ENCODE peak calls at places on chromosome 17, in six cellular contexts. Q is tibial nerve; F is fibroblast of gingiva; H is NCI-H2029; S is effector CD8-positive, alpha-beta T cell; T is MCF 10A. K is an unnamed sample.

GRCh38 chr17:7862692-7863437 is 5.1 kb downstream of the CYB5D1 start:
- DNase-seq in Q (peak; percentile 26), F (peak; percentile 23), H (no peak), S (peak; percentile 67), T (peak; percentile 62), K (no peak)

GRCh38 chr17:50249887-50250286 is 24.4 kb upstream of the TMEM92 start:
- DNase-seq in Q (no peak), F (no peak), H (no peak), S (no peak), T (no peak), K (no peak)

GRCh38 chr17:56165017-56165720 is 11.9 kb downstream of the ANKFN1 start:
- DNase-seq in Q (no peak), F (peak; percentile 55), H (no peak), S (no peak), T (no peak), K (no peak)

GRCh38 chr17:4738136-4739121 is 1.2 kb upstream of the ZMYND15 start:
- DNase-seq in Q (no peak), F (no peak), H (no peak), S (no peak), T (peak; percentile 45), K (no peak)

GRCh38 chr17:63178530-63178929 is 212.5 kb downstream of the TANC2 start:
- DNase-seq in Q (no peak), F (peak; percentile 54), H (no peak), S (no peak), T (no peak), K (peak; percentile 41)

GRCh38 chr17:21039839-21040575 is 2.8 kb downstream of the USP22 start:
- DNase-seq in Q (no peak), F (peak; percentile 68), H (no peak), S (no peak), T (peak; percentile 69), K (peak; percentile 32)

GRCh38 chr17:81515530-81516041 is 3.0 kb upstream of the ACTG1 start:
- DNase-seq in Q (no peak), F (no peak), H (no peak), S (no peak), T (no peak), K (no peak)

GRCh38 chr17:29956225-29956624 is 14.8 kb downstream of the EFCAB5 start:
- DNase-seq in Q (no peak), F (no peak), H (no peak), S (no peak), T (no peak), K (no peak)

GRCh38 chr17:19347323-19348080 is 15.0 kb downstream of the B9D1 start:
- DNase-seq in Q (no peak), F (no peak), H (no peak), S (no peak), T (no peak), K (no peak)

GRCh38 chr17:79676796-79677195 is 53.9 kb upstream of the ENPP7 start:
- DNase-seq in Q (no peak), F (no peak), H (no peak), S (no peak), T (no peak), K (no peak)

GRCh38 chr17:9002610-9003354 is 18.5 kb upstream of the NTN1 start:
- DNase-seq in Q (no peak), F (no peak), H (no peak), S (no peak), T (no peak), K (no peak)

GRCh38 chr17:386145-386876 is 33.7 kb upstream of the RPH3AL start:
- DNase-seq in Q (peak; percentile 66), F (no peak), H (no peak), S (peak; percentile 54), T (peak; percentile 49), K (no peak)

GRCh38 chr17:48294989-48295892 is 134.8 kb downstream of the SKAP1 start:
- DNase-seq in Q (no peak), F (no peak), H (no peak), S (no peak), T (peak; percentile 20), K (no peak)

GRCh38 chr17:73466704-73467433 is 155.1 kb upstream of the CDC42EP4 start:
- DNase-seq in Q (no peak), F (no peak), H (no peak), S (no peak), T (no peak), K (no peak)

GRCh38 chr17:18076941-18077340 is 10.8 kb upstream of the DRG2 start:
- DNase-seq in Q (no peak), F (no peak), H (no peak), S (no peak), T (no peak), K (no peak)

GRCh38 chr17:83053021-83053778 is 26.2 kb upstream of the METRNL start:
- DNase-seq in Q (peak; percentile 12), F (no peak), H (no peak), S (no peak), T (no peak), K (peak; percentile 36)

K was measured in LNCaP clone FGC.